ENCODE peak calls at places on chromosomes 7 and 10, in four cellular contexts. B is pancreas, G is transverse colon, I is BE2C. K is an unnamed sample. For H3K36me3, the result is how much of the 10 kb centered on the place peaks cover.

GRCh38 chr10:43045631-43046287 is 31.1 kb upstream of the RET start:
- DNase-seq in B (no peak), G (peak), I (no peak), K (no peak)

GRCh38 chr10:28845009-28845682 is 167.8 kb downstream of the BAMBI start:
- DNase-seq in B (no peak), G (no peak), I (no peak), K (no peak)

GRCh38 chr10:35821339-35821911 is 179.3 kb upstream of the FZD8 start:
- DNase-seq in B (no peak), G (no peak), I (no peak), K (no peak)

GRCh38 chr7:12423355-12423994 is 19.8 kb upstream of the VWDE start:
- DNase-seq in B (no peak), G (no peak), I (no peak), K (no peak)

GRCh38 chr7:137820156-137820555 is 26.6 kb downstream of the DGKI start:
- DNase-seq in B (no peak), G (no peak), I (no peak), K (no peak)

GRCh38 chr10:130357226-130357625 is 221.0 kb downstream of the GLRX3 start:
- DNase-seq in B (no peak), G (no peak), I (no peak), K (no peak)

GRCh38 chr7:76400248-76400647 is 9.2 kb downstream of the SSC4D start:
- DNase-seq in B (no peak), G (no peak), I (no peak), K (no peak)

GRCh38 chr10:77045046-77045445 is 592.6 kb downstream of the KCNMA1 start:
- DNase-seq in B (no peak), G (no peak), I (no peak), K (no peak)

GRCh38 chr7:99001482-99002145 is 123.3 kb downstream of the TRRAP start:
- DNase-seq in B (no peak), G (no peak), I (no peak), K (no peak)

GRCh38 chr7:96303686-96304443 is 18.0 kb downstream of the SLC25A13 start:
- DNase-seq in B (no peak), G (no peak), I (no peak), K (no peak)

GRCh38 chr7:139680676-139681462 is 96.9 kb downstream of the HIPK2 start:
- DNase-seq in B (no peak), G (no peak), I (no peak), K (peak)

GRCh38 chr7:105014725-105015630 is 973 bp downstream of the KMT2E start:
- DNase-seq in B (peak), G (peak), I (peak), K (no peak)

GRCh38 chr7:23299770-23300300 is 696 bp downstream of the MALSU1 start:
- DNase-seq in B (no peak), G (no peak), I (no peak), K (no peak)

GRCh38 chr7:139797607-139798006 is 19.8 kb upstream of the HIPK2 start:
- DNase-seq in B (no peak), G (no peak), I (no peak), K (no peak)

GRCh38 chr10:75971402-75972211 is 540.2 kb downstream of the LRMDA start:
- DNase-seq in B (no peak), G (no peak), I (no peak), K (peak)

GRCh38 chr10:68811367-68812009 is 15.8 kb upstream of the STOX1 start:
- DNase-seq in B (no peak), G (no peak), I (no peak), K (no peak)

GRCh38 chr7:39238209-39238869 is 260.6 kb downstream of the POU6F2 start:
- DNase-seq in B (no peak), G (no peak), I (no peak), K (no peak)

GRCh38 chr7:88299126-88299525 is 7.6 kb downstream of the STEAP4 start:
- DNase-seq in B (no peak), G (no peak), I (no peak), K (no peak)

GRCh38 chr10:105538933-105539332 is 897.8 kb downstream of the SORCS3 start:
- DNase-seq in B (no peak), G (no peak), I (no peak), K (no peak)

GRCh38 chr10:131790021-131790420 is 110.8 kb upstream of the PPP2R2D start:
- DNase-seq in B (no peak), G (no peak), I (peak), K (no peak)

GRCh38 chr10:9028211-9028610 is 973.7 kb downstream of the GATA3 start:
- DNase-seq in B (no peak), G (no peak), I (no peak), K (no peak)

GRCh38 chr7:96169439-96169838 is 152.5 kb downstream of the SLC25A13 start:
- DNase-seq in B (no peak), G (no peak), I (no peak), K (no peak)

GRCh38 chr7:120740348-120740747 is 117.6 kb downstream of the TSPAN12 start:
- DNase-seq in B (no peak), G (no peak), I (no peak), K (no peak)

GRCh38 chr10:119191881-119192280 is 13.3 kb upstream of the PRDX3 start:
- DNase-seq in B (no peak), G (no peak), I (no peak), K (no peak)

GRCh38 chr7:70000747-70001348 is 402.6 kb downstream of the AUTS2 start:
- DNase-seq in B (no peak), G (no peak), I (no peak), K (no peak)

DNA sequence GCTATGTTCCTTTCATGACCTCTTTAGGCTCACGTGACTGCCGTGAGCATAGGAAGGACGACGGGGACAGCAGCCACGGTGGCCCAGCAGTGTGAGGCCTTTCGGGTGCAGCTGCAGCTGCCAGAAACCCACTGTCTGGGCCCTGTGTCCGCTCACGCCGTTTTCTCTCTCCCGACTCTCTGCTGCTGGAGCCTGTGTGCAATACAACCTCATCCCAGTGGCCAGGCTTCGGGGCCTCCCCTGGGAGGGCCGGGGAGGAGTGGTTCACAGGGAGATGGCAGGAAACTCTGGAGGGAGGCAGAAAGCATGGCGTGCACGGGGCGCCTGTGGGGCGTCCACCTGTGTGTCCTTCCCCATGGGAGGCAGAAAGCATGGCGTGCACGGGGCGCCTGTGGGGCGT is 38.6 kb downstream of the PFKP start:
- DNase-seq in B (no peak), G (no peak), I (no peak), K (no peak)
- H3K36me3 ChIP-seq in B (under half), G (under half), I (under half), K (half or more)

DNA sequence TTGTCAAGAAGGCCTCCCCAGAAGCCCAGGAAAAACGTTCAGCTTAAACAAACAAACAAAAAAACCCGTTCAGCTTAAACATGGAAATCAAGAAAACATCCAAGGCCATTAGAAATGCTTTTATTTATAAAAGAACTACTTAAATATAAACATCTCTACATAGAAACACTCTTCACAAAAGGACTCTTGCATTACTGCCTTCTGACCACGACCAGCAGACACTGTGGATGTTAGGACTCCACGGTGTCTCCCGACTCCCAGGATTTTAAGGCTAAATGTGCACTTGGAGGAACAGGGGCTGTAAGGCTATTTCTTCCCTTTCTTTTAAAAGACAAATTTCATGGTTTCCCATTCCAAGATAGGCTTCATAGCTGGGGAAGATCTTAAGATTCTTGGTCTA is 93.0 kb downstream of the ABCC2 start:
- DNase-seq in B (no peak), G (no peak), I (no peak), K (no peak)
- H3K36me3 ChIP-seq in B (under half), G (under half), I (under half), K (under half)

DNA sequence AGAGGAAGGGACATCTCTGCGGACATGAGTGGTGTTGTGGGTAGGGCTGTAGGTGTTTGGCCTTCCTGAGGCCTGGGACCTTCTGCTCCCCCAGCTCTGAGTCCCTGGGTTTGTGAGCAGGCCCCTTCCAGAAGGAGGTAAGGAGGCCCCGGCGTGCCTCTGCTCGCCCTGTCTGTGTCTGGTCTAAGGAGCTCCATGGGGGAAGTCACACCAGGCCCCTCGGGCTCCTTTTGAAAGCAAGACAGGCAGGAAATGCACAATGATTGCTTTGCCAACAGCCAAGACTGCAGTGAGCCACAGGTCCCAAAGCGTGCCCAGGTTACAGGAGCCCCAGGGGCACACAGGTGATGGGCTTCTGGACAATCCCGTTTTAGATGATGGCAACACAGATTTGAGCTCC is 89.5 kb downstream of the FAM53B start:
- DNase-seq in B (no peak), G (no peak), I (no peak), K (no peak)
- H3K36me3 ChIP-seq in B (under half), G (under half), I (under half), K (under half)

GRCh38 chr10:18539335-18539734 is 112.1 kb downstream of the NSUN6 start:
- DNase-seq in B (no peak), G (no peak), I (no peak), K (no peak)
- H3K36me3 ChIP-seq in B (under half), G (under half), I (under half), K (under half)

DNA sequence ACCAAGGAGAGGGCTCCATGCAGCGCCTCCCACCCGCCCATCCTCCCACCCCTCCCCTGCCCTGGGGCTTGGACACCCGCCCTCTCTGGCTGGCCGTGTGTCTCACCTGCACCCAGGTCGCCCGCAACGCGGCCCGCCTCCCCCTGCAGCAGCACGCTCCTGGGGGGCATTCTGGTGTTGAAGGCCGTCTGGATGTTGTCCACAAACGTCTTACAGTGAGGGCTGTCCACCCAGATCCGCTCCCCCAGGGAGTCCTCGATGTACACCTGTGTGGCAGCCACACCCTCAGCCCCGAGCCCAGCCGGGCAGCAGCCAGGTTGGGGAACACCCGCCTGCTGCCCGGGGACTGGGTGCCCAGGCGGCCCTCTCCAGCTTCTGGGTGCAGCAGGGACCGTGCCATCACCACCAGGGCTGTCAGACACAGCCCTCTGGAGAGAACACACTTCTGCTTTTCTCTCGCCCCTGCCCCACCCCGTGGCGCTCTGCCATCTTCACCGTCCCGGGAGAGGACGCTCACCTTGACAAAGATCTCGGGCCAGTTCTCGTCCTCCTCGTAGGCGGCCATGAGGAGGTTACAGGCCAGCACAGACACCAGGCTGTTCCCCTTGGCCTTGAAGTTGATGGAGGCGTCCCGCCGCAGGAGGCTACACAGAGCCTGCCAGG is 4.7 kb downstream of the INTS1 start:
- DNase-seq in B (no peak), G (no peak), I (peak), K (no peak)
- H3K36me3 ChIP-seq in B (under half), G (under half), I (under half), K (under half)

DNA sequence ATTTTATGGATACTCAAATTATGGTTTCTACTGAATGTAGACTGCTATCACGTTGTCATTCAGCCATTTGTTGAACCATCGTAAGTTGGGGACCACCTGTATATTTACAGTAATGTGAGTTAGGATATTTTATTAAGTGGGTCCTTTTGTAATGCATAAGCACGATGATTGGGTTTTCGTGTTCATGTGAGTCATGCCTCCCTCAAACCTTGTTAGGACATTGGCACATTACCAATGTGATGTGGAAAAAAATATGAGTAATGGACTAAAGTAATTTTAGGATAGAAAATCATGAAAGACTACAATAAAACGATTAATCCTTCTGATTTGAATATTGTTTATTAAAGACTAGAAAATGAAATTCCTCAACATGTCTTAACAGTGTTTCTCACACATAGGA is 8.7 kb downstream of the SMC3 start:
- DNase-seq in B (no peak), G (no peak), I (no peak), K (no peak)
- H3K36me3 ChIP-seq in B (under half), G (under half), I (half or more), K (under half)

DNA sequence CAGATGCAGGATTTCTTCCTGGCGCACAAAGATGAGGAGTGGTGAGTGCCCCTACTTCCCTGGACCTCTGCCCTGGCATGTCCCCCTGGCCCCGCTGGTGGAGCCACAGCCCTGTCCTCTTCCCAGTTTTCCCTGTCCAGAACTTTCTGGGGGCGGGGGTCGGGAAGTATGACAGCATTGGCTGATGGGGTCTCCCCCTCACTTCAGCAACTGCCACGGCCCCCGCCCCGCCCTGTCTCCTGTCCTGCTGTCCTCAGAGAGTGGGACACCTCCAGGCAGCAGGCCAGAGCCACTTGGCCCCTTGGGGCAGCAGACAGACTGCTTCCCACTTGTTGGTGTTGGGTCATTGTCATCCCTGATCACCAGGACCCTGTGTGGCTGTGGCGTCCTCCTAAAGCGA is 7.3 kb downstream of the SRRT start:
- DNase-seq in B (no peak), G (no peak), I (no peak), K (no peak)
- H3K36me3 ChIP-seq in B (under half), G (under half), I (half or more), K (under half)

GRCh38 chr10:11272915-11273389 is 255.3 kb downstream of the CELF2 start:
- DNase-seq in B (no peak), G (no peak), I (no peak), K (no peak)
- H3K36me3 ChIP-seq in B (under half), G (under half), I (under half), K (under half)

GRCh38 chr7:26372738-26373137 is 81.1 kb downstream of the SNX10 start:
- DNase-seq in B (no peak), G (no peak), I (no peak), K (no peak)

GRCh38 chr7:26372211-26372610 is 80.5 kb downstream of the SNX10 start:
- DNase-seq in B (no peak), G (no peak), I (no peak), K (no peak)

GRCh38 chr7:26368542-26368941 is 76.9 kb downstream of the SNX10 start:
- DNase-seq in B (no peak), G (no peak), I (no peak), K (no peak)

GRCh38 chr7:26367219-26367711 is 75.6 kb downstream of the SNX10 start:
- DNase-seq in B (peak), G (no peak), I (no peak), K (no peak)

GRCh38 chr7:26369519-26370385 is 78.1 kb downstream of the SNX10 start:
- DNase-seq in B (peak), G (peak), I (peak), K (no peak)
- H3K36me3 ChIP-seq in B (under half), G (under half), I (under half), K (under half)

K was measured in heart right ventricle.